ENCODE peak calls at places on chromosomes 5 and 9, in four cellular contexts. R is WTC11, O is K562, T is GM12878. G is an unnamed sample.

GRCh38 chr5:10985091-10985490 is 224.1 kb upstream of the DAP start:
- DNase-seq in R (no peak), O (no peak), T (no peak), G (no peak)

GRCh38 chr5:169860585-169860984 is 119.7 kb downstream of the INSYN2B start:
- DNase-seq in R (no peak), O (no peak), T (no peak), G (no peak)

GRCh38 chr9:131402073-131402472 is 8.2 kb downstream of the PRRC2B start:
- DNase-seq in R (no peak), O (peak; percentile 1), T (no peak), G (no peak)

GRCh38 chr5:3996871-3997410 is 401.3 kb downstream of the IRX1 start:
- DNase-seq in R (no peak), O (no peak), T (no peak), G (no peak)

GRCh38 chr9:89436963-89437625 is 60.8 kb downstream of the SEMA4D start:
- DNase-seq in R (no peak), O (no peak), T (no peak), G (no peak)

GRCh38 chr9:123460091-123460490 is 104.1 kb downstream of the CRB2 start:
- DNase-seq in R (no peak), O (no peak), T (no peak), G (no peak)

GRCh38 chr9:79665383-79665782 is 93.6 kb downstream of the TLE4 start:
- DNase-seq in R (no peak), O (no peak), T (no peak), G (no peak)

GRCh38 chr5:6737043-6737941 is 24.1 kb downstream of the TENT4A start:
- DNase-seq in R (no peak), O (no peak), T (peak; percentile 88), G (no peak)

GRCh38 chr5:143437666-143438273 is 34.3 kb upstream of the NR3C1 start:
- DNase-seq in R (no peak), O (no peak), T (no peak), G (no peak)

GRCh38 chr9:131835132-131835910 is 95.4 kb upstream of the RAPGEF1 start:
- DNase-seq in R (no peak), O (no peak), T (no peak), G (no peak)

GRCh38 chr9:126336350-126337335 is 10.0 kb downstream of the MVB12B start:
- DNase-seq in R (no peak), O (no peak), T (no peak), G (no peak)

GRCh38 chr5:80744149-80744548 is 89.4 kb upstream of the DHFR start:
- DNase-seq in R (no peak), O (no peak), T (no peak), G (no peak)

GRCh38 chr5:171695804-171696203 is 89.8 kb upstream of the SMIM23 start:
- DNase-seq in R (no peak), O (no peak), T (no peak), G (no peak)

GRCh38 chr9:81498576-81498975 is 190.8 kb downstream of the TLE1 start:
- DNase-seq in R (no peak), O (no peak), T (no peak), G (no peak)

GRCh38 chr5:180830253-180831138 is 27.9 kb upstream of the MGAT1 start:
- DNase-seq in R (peak; percentile 63), O (peak; percentile 77), T (no peak), G (no peak)

GRCh38 chr5:77630246-77631165 is 8.0 kb downstream of the OTP start:
- DNase-seq in R (peak; percentile 76), O (no peak), T (no peak), G (peak; percentile 33)

GRCh38 chr9:79254900-79255651 is 316.7 kb upstream of the TLE4 start:
- DNase-seq in R (peak; percentile 42), O (no peak), T (no peak), G (no peak)

GRCh38 chr9:122348791-122349190 is 22.0 kb upstream of the PTGS1 start:
- DNase-seq in R (no peak), O (no peak), T (no peak), G (peak; percentile 75)
- TF ChIP-seq NR2C2 in R (no peak), O (no peak), T (no peak), G (peak; percentile 78)

GRCh38 chr5:134604908-134605307 is 27.7 kb downstream of the SAR1B start:
- DNase-seq in R (no peak), O (no peak), T (no peak), G (no peak)
- TF ChIP-seq NR2C2 in R (no peak), O (no peak), T (no peak), G (no peak)

DNA sequence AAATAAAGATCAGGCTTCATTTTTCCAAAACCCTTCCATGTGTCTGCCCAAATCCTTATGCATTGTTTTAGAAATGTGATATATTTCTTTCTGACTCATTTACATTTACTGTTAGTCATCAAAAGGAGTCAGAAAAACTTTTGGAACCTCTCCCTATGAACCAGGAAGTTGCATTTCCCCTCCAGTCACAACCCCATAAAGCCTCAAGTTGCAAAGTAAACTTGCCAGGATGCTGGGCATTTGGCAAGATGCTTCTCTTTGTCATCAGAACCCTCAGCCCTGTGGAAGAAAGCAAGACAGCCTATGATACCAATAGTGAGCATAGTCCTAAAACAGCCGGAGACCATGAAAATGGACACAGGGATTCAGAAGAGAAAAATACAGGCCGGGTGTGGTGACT is 84.2 kb downstream of the MUSK start:
- DNase-seq in R (no peak), O (no peak), T (no peak), G (no peak)
- TF ChIP-seq NR2C2 in R (no peak), O (no peak), T (no peak), G (no peak)

GRCh38 chr5:84382363-84383295 is 2.1 kb downstream of the EDIL3 start:
- DNase-seq in R (peak; percentile 72), O (no peak), T (no peak), G (no peak)

GRCh38 chr5:84383296-84383815 is 1.3 kb downstream of the EDIL3 start:
- DNase-seq in R (no peak), O (no peak), T (no peak), G (no peak)

GRCh38 chr5:84385705-84386104 is 1.0 kb upstream of the EDIL3 start:
- DNase-seq in R (no peak), O (no peak), T (no peak), G (no peak)

GRCh38 chr5:84383816-84384603 is 670 bp downstream of the EDIL3 start:
- DNase-seq in R (peak; percentile 76), O (no peak), T (no peak), G (no peak)

GRCh38 chr5:84384604-84385575 is at the start of gene EDIL3:
- DNase-seq in R (peak; percentile 77), O (no peak), T (no peak), G (no peak)
- TF ChIP-seq NR2C2 in R (no peak), O (no peak), T (no peak), G (no peak)

DNA sequence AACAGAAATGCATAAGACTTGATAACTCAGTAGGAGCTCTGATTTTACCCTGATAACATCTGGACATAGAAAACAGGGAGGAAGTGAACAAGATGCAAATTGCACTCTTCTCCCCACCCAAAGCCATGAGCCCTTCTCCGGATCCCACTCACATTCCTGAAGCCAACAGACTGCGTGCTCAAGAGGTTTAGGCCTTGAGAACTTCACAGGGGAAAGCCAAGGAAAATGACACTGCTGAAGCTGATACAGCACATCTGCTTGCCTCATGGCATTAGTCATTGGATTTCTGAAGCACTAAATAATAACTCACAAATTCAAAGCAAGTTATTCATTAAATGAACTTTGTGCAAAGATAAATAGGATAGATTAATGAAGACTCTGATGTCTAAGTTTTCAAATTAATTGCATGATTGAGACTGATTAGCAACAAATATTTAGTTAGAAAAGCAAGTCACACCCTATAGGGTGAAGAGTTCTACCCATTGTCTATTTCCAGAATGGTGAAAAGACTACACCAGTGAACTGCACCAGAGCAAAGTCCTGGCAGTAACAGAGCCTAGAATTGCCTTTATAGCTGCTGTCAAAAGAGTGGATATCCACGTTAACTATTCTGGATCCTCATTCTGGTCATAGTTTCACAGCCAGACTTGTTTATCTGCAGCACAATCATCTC is 432.3 kb upstream of the RGMB start:
- DNase-seq in R (no peak), O (no peak), T (no peak), G (no peak)
- TF ChIP-seq NR2C2 in R (no peak), O (no peak), T (no peak), G (no peak)

DNA sequence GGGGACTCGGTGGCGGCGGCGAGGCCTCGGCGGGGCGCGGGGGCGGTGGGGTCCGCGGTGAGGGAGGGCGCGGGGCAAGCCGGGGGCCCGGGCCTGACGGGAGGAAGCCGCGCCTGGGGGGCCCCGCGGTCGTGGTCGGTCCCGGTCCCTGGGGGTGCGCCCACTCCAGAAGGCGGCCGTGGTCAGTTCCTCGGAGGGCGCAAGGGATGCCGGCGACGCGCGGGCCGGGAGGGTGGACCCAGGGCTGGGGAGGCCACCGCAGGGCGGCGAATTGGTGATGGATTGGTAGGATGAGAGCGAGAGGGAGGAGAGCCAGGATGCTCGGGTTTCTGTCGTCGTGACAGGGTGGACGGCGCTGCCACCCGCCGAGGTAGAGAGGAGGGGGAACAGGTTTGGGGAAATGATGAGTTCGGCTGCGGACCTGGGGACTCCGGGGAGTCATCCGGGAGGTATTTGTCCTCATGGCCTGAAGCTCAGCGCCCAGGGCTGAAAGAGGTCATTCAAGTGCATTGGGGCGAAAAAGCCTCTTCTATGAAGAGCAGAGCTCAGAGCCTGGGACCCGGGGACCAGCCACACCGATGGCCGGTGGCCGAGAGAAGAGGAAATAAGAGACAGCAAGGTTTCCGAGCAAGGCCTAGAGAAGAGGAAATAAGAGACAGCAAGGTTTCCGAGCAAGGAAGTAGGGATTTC is 542 bp downstream of the GNG10 start:
- DNase-seq in R (peak; percentile 43), O (peak; percentile 68), T (no peak), G (no peak)
- TF ChIP-seq NR2C2 in R (no peak), O (no peak), T (no peak), G (no peak)

DNA sequence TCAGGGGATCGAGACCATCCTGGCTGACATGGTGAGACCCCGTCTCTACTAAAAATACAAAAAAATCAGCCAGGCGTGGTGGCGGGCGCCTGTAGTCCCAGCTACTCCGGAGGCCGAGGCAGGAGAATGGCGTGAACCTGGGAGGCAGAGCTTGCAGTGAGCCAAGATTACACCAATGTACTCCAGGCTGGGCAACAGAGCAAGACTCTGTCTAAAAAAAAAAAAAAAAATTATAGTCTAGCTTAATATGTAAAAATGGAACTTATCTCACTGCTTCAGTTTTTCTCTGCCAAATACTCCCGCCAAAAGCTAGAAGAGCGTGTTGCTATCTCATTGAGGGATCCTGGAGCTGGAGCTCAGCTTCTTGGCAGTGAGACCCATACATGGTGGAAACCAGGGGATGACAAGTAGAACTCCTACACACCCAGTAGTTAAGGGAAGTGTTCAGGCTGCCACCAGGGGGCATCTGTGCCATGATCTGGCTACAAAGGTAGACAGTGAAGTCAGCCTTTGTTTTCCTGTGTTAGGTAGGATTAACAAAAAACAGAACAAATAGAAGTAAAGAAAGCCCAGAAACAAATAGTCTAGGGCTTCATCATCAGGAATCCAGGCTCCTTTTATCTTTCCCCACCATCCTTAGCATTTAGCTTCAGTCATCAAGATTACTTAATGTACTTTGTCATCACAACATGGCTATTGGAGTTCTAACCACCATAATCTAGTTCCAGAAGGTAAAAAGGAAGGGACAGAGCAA is 33.6 kb upstream of the GLIPR2 start:
- DNase-seq in R (peak; percentile 86), O (peak; percentile 56), T (peak; percentile 36), G (peak; percentile 73)
- TF ChIP-seq NR2C2 in R (no peak), O (no peak), T (no peak), G (no peak)

G was measured in HepG2.